ENCODE peak calls at places on chromosomes 12 and 14, in four cellular contexts. A, O, X and Z are unnamed samples.
A peak's percentile ranks its signal among the peaks of the same experiment; 100 is the strongest.

GRCh38 chr12:76113800-76114757 is 29.6 kb upstream of the NAP1L1 start:
- DNase-seq in X (no peak), A (no peak), O (no peak), Z (no peak)

GRCh38 chr12:6899837-6900519 is 4.6 kb upstream of the LRRC23 start:
- DNase-seq in A (no peak), O (peak; percentile 46), X (peak; percentile 58), Z (peak; percentile 36)

GRCh38 chr12:22447223-22447622 is 97.1 kb downstream of the C2CD5 start:
- DNase-seq in X (no peak), O (no peak), A (no peak), Z (no peak)

GRCh38 chr12:5806376-5807089 is 138.5 kb downstream of the ANO2 start:
- DNase-seq in X (no peak), A (no peak), O (no peak), Z (no peak)

GRCh38 chr12:122979001-122979907 is 1.2 kb upstream of the ARL6IP4 start:
- DNase-seq in A (peak; percentile 85), X (no peak), O (no peak), Z (no peak)

GRCh38 chr12:7369274-7369729 is 65.4 kb downstream of the ACSM4 start:
- DNase-seq in A (peak; percentile 86), X (no peak), O (no peak), Z (no peak)

GRCh38 chr12:52139579-52140062 is 52.2 kb downstream of the KRT80 start:
- DNase-seq in A (no peak), X (peak; percentile 70), O (no peak), Z (no peak)

GRCh38 chr14:76123426-76124095 is 28.2 kb upstream of the GPATCH2L start:
- DNase-seq in O (no peak), X (no peak), A (no peak), Z (no peak)

GRCh38 chr12:28882444-28882843 is 266.6 kb upstream of the FAR2 start:
- DNase-seq in O (no peak), X (no peak), A (no peak), Z (no peak)

GRCh38 chr14:37170993-37171392 is 1.4 kb downstream of the SLC25A21 start:
- DNase-seq in X (no peak), A (no peak), O (no peak), Z (no peak)

GRCh38 chr12:13044859-13045384 is 741 bp downstream of the FAM234B start:
- DNase-seq in A (no peak), O (no peak), X (no peak), Z (no peak)

GRCh38 chr14:92990456-92991430 is 67.8 kb downstream of the CHGA start:
- DNase-seq in O (no peak), A (no peak), X (no peak), Z (no peak)

GRCh38 chr14:77041837-77042557 is 13.5 kb upstream of the IRF2BPL start:
- DNase-seq in A (peak; percentile 91), O (no peak), X (peak; percentile 52), Z (peak; percentile 55)

GRCh38 chr12:56336361-56337167 is 2.1 kb upstream of the IL23A start:
- DNase-seq in X (no peak), A (no peak), O (no peak), Z (no peak)

GRCh38 chr12:86597431-86597830 is 341.2 kb upstream of the MGAT4C start:
- DNase-seq in O (no peak), X (no peak), A (no peak), Z (no peak)

GRCh38 chr14:32478027-32478426 is 148.9 kb downstream of the AKAP6 start:
- DNase-seq in X (no peak), O (no peak), A (no peak), Z (no peak)

GRCh38 chr12:81332054-81332453 is 254.2 kb downstream of the ACSS3 start:
- DNase-seq in O (no peak), A (no peak), X (no peak), Z (no peak)

GRCh38 chr12:11209098-11209497 is 22.4 kb upstream of the TAS2R42 start:
- DNase-seq in O (no peak), A (no peak), X (no peak), Z (no peak)

GRCh38 chr12:124480469-124481256 is 86.7 kb downstream of the NCOR2 start:
- DNase-seq in O (no peak), X (peak; percentile 69), A (peak; percentile 87), Z (no peak)

GRCh38 chr12:132040906-132041606 is 91.3 kb downstream of the EP400 start:
- DNase-seq in X (no peak), A (no peak), O (no peak), Z (no peak)

GRCh38 chr12:102461501-102461900 is 18.9 kb downstream of the IGF1 start:
- DNase-seq in A (no peak), O (no peak), X (no peak), Z (no peak)

GRCh38 chr12:124718458-124718857 is 145.2 kb downstream of the SCARB1 start:
- DNase-seq in A (no peak), X (no peak), O (no peak), Z (no peak)

GRCh38 chr14:22807432-22808087 is 7.7 kb downstream of the SLC7A7 start:
- DNase-seq in A (no peak), X (no peak), O (no peak), Z (no peak)

GRCh38 chr14:77044776-77045569 is 16.5 kb upstream of the IRF2BPL start:
- DNase-seq in X (no peak), O (no peak), A (peak; percentile 93), Z (peak; percentile 82)

GRCh38 chr14:42617005-42617404 is 1010.3 kb downstream of the LRFN5 start:
- DNase-seq in O (no peak), X (no peak), A (no peak), Z (no peak)

GRCh38 chr12:76268267-76268666 is 79.9 kb downstream of the BBS10 start:
- DNase-seq in A (no peak), X (no peak), O (no peak), Z (no peak)

GRCh38 chr14:101705733-101706508 is 55.6 kb upstream of the PPP2R5C start:
- DNase-seq in A (peak; percentile 91), X (peak; percentile 57), O (no peak), Z (peak; percentile 28)
- H3K4me3 ChIP-seq in A (no peak overlapping the region), X (peak overlapping the region; percentile 50), O (peak overlapping the region; percentile 31), Z (peak overlapping the region; percentile 53)

DNA sequence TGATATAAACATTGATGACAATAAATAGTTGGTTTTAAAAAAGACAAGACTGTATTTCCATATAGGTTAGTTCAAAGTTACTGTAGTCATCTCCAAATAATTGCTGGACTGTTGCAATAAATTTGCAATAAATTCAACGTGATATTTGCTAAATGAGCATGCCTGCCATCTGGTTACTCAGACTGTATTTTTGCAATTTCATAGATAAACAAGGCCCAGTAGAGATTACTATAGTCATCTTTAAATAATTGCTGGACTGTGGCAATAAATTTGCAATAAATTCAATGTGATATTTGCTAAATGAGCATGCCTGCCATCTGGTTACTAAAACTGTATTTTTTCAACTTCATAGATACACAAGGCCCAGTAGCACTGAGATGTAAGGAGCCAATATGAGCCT is 5.7 kb downstream of the NTN4 start:
- DNase-seq in A (no peak), O (no peak), X (no peak), Z (no peak)
- H3K4me3 ChIP-seq in A (no peak overlapping the region), O (no peak overlapping the region), X (peak overlapping the region; percentile 23), Z (no peak overlapping the region)

GRCh38 chr12:83939718-83940117 is 972.9 kb downstream of the SLC6A15 start:
- DNase-seq in A (no peak), O (no peak), X (no peak), Z (no peak)
- H3K4me3 ChIP-seq in A (no peak overlapping the region), O (no peak overlapping the region), X (no peak overlapping the region), Z (no peak overlapping the region)

GRCh38 chr12:57899010-57899662 is 42.2 kb upstream of the ATP23 start:
- DNase-seq in X (peak; percentile 49), O (no peak), A (no peak), Z (no peak)

GRCh38 chr12:57896437-57897201 is 44.7 kb upstream of the ATP23 start:
- DNase-seq in X (peak; percentile 61), A (peak; percentile 96), O (peak; percentile 84), Z (peak; percentile 70)

GRCh38 chr12:57896139-57896436 is 45.3 kb upstream of the ATP23 start:
- DNase-seq in O (no peak), X (no peak), A (no peak), Z (no peak)

GRCh38 chr12:57898308-57898970 is 42.9 kb upstream of the ATP23 start:
- DNase-seq in X (no peak), A (no peak), O (no peak), Z (no peak)

DNA sequence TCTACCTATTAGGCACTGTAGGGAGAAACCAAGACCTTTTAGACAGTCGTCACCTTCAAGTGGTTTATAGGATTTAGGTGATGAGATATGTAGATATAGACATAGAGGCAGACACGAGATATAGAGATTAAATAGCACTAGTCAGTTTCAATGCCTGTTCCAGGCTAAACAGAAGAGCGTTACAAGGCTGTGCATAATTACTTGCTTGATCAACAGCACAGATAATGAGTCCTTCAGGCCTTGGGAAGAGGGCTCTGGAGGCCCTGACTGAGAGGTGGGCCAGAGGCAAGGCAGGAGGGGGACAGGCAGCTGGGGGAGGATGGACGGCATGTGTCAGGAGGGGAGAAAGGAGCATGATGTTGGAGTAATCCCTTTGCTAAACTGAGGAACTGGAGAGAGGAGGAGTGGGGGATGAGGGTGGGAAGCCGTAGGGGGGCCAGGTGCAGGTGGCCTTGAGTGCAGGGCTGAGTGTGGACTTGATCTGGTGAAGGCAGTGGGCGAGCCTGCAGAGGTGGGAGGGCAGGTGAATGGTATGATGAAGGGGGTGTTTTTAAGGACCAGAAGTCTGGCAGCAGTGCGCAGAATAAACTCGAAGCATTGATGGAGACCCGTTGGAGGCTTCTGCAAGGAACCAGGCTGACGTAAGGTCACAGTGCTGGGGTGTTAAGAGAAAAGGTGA is 43.9 kb upstream of the ATP23 start:
- DNase-seq in O (no peak), A (no peak), X (no peak), Z (no peak)
- H3K4me3 ChIP-seq in O (peak overlapping the region; percentile 73), A (no peak overlapping the region), X (peak overlapping the region; percentile 66), Z (peak overlapping the region; percentile 64)

GRCh38 chr14:64643709-64644108 is 60.5 kb upstream of the PLEKHG3 start:
- DNase-seq in O (no peak), A (no peak), X (no peak), Z (no peak)

GRCh38 chr14:64649383-64649998 is 54.7 kb upstream of the PLEKHG3 start:
- DNase-seq in A (no peak), X (no peak), O (no peak), Z (peak; percentile 81)

GRCh38 chr14:64644629-64645028 is 59.6 kb upstream of the PLEKHG3 start:
- DNase-seq in O (no peak), X (no peak), A (peak; percentile 66), Z (no peak)

GRCh38 chr14:64645220-64645891 is 58.9 kb upstream of the PLEKHG3 start:
- DNase-seq in A (peak; percentile 73), X (no peak), O (no peak), Z (no peak)

DNA sequence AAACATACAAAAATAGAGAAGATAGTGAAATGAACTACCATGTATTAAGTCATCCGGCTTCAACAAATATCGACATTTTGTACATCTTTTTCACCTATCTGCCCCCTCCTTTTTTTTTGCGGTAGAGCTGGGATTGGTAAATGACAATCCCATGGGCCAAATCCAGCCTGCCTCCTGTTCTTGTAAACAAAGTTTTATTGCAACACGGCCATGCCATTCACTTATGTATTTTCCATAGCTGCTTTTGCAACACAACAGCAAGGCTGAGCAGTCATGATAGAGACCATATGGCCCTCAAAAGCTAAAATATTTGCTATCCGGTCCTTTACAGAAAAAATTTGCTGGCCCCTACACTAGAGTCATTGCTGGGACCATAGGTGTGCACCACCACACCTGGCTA is 58.1 kb upstream of the PLEKHG3 start:
- DNase-seq in O (no peak), A (no peak), X (no peak), Z (peak; percentile 36)
- H3K4me3 ChIP-seq in O (no peak overlapping the region), A (no peak overlapping the region), X (no peak overlapping the region), Z (no peak overlapping the region)